ENCODE peak calls at places on chromosome 2, in four cellular contexts. D is ureter, Y is GDM1, M is iris pigment epithelial cell. N is an unnamed sample.

GRCh38 chr2:42854207-42854818 is 61.9 kb upstream of the HAAO start:
- DNase-seq in M (no peak), D (peak), Y (no peak), N (peak)

GRCh38 chr2:242010567-242011513 is 141.3 kb downstream of the RTP5 start:
- DNase-seq in M (no peak), D (no peak), Y (no peak), N (no peak)

GRCh38 chr2:238122287-238123217 is 15.9 kb upstream of the KLHL30 start:
- DNase-seq in M (no peak), Y (no peak), D (no peak), N (no peak)

GRCh38 chr2:129859141-129859540 is 120.3 kb upstream of the RAB6C start:
- DNase-seq in Y (no peak), D (no peak), M (no peak), N (no peak)

GRCh38 chr2:222623756-222624309 is 32.1 kb downstream of the FARSB start:
- DNase-seq in M (no peak), Y (no peak), D (no peak), N (no peak)

GRCh38 chr2:11535899-11536344 is 2.1 kb downstream of the GREB1 start:
- DNase-seq in Y (no peak), M (no peak), D (no peak), N (no peak)

GRCh38 chr2:235608200-235608591 is 114.4 kb downstream of the AGAP1 start:
- DNase-seq in Y (no peak), M (no peak), D (no peak), N (no peak)

GRCh38 chr2:229230215-229230614 is 40.9 kb downstream of the PID1 start:
- DNase-seq in M (peak), D (no peak), Y (no peak), N (no peak)

GRCh38 chr2:3864943-3865664 is 161.7 kb downstream of the DCDC2C start:
- DNase-seq in Y (no peak), D (no peak), M (no peak), N (no peak)

GRCh38 chr2:69186614-69187013 is 173.6 kb downstream of the ANTXR1 start:
- DNase-seq in D (no peak), M (no peak), Y (no peak), N (no peak)

GRCh38 chr2:50975546-50975945 is 56.4 kb downstream of the NRXN1 start:
- DNase-seq in M (no peak), D (no peak), Y (no peak), N (no peak)

GRCh38 chr2:26704441-26704977 is 12.0 kb downstream of the KCNK3 start:
- DNase-seq in D (no peak), M (peak), Y (no peak), N (peak)

GRCh38 chr2:100957971-100958653 is 44.0 kb upstream of the RPL31 start:
- DNase-seq in D (peak), M (peak), Y (no peak), N (peak)

GRCh38 chr2:12032975-12033374 is 286.5 kb downstream of the LPIN1 start:
- DNase-seq in Y (no peak), M (peak), D (no peak), N (peak)

GRCh38 chr2:4992226-4992625 is 700.0 kb upstream of the SOX11 start:
- DNase-seq in D (no peak), Y (no peak), M (no peak), N (no peak)